ENCODE peak calls at places on chromosome 21, in ten cellular contexts. Q is iPS-NIHi11; L is stimulated activated CD4-positive, alpha-beta T cell treated with anti-CD3 and anti-CD28 coated beads, TNF-alpha, amount 100 ng/mL, for 1 hour; K is activated CD4-positive, CD25-positive, alpha-beta regulatory T cell; A is naive thymus-derived CD8-positive, alpha-beta T cell; T is psoas muscle; U is fibroblast of pulmonary artery; E is head of caudate nucleus; Z is activated CD8-positive, alpha-beta memory T cell treated with anti-CD3 and anti-CD28 coated beads for 24 hours; J is mucosa of gallbladder. G is an unnamed sample.
A peak's percentile ranks its signal among the peaks of the same experiment; 100 is the strongest.

GRCh38 chr21:42571391-42572150 is 57.9 kb downstream of the SLC37A1 start:
- DNase-seq in Q (no peak), L (no peak), K (no peak), A (peak; percentile 7), T (no peak), U (no peak), E (peak; percentile 4), Z (peak; percentile 44), J (no peak), G (no peak)

GRCh38 chr21:41794600-41794999 is 27.7 kb upstream of the RIPK4 start:
- DNase-seq in Q (no peak), L (no peak), K (no peak), A (no peak), T (no peak), U (no peak), E (no peak), Z (no peak), J (no peak), G (no peak)

GRCh38 chr21:44684483-44684882 is 2.5 kb upstream of the KRTAP12-1 start:
- DNase-seq in Q (no peak), L (no peak), K (no peak), A (no peak), T (no peak), U (no peak), E (no peak), Z (no peak), J (no peak), G (no peak)

GRCh38 chr21:44857127-44857892 is 16.2 kb downstream of the PTTG1IP start:
- DNase-seq in Q (no peak), L (no peak), K (no peak), A (no peak), T (no peak), U (no peak), E (no peak), Z (no peak), J (no peak), G (no peak)

GRCh38 chr21:36350282-36350910 is 30.4 kb downstream of the MORC3 start:
- DNase-seq in Q (no peak), L (no peak), K (no peak), A (no peak), T (no peak), U (peak; percentile 72), E (no peak), Z (no peak), J (no peak), G (no peak)

GRCh38 chr21:35057428-35057827 is 8.3 kb upstream of the RUNX1 start:
- DNase-seq in Q (no peak), L (no peak), K (no peak), A (no peak), T (no peak), U (no peak), E (no peak), Z (no peak), J (no peak), G (no peak)

GRCh38 chr21:36478207-36478701 is 1.7 kb downstream of the CLDN14 start:
- DNase-seq in Q (no peak), L (no peak), K (no peak), A (no peak), T (no peak), U (peak; percentile 80), E (no peak), Z (no peak), J (peak; percentile 26), G (no peak)

GRCh38 chr21:16534408-16535099 is 804.8 kb downstream of the USP25 start:
- DNase-seq in Q (no peak), L (no peak), K (no peak), A (no peak), T (peak; percentile 75), U (peak; percentile 98), E (peak; percentile 57), Z (no peak), J (peak; percentile 57), G (peak; percentile 13)

GRCh38 chr21:43923391-43923790 is 58.4 kb downstream of the AGPAT3 start:
- DNase-seq in Q (no peak), L (no peak), K (no peak), A (no peak), T (no peak), U (no peak), E (peak; percentile 46), Z (no peak), J (no peak), G (no peak)

GRCh38 chr21:32413697-32414578 is 1.4 kb downstream of the EVA1C start:
- DNase-seq in Q (no peak), L (no peak), K (no peak), A (no peak), T (peak; percentile 46), U (peak; percentile 76), E (no peak), Z (peak; percentile 63), J (no peak), G (no peak)

GRCh38 chr21:45427331-45428271 is 22.6 kb downstream of the COL18A1 start:
- DNase-seq in Q (peak; percentile 85), L (no peak), K (no peak), A (no peak), T (peak; percentile 79), U (peak; percentile 93), E (no peak), Z (no peak), J (peak; percentile 85), G (no peak)

GRCh38 chr21:46253610-46254124 is 25.1 kb upstream of the LSS start:
- DNase-seq in Q (no peak), L (no peak), K (no peak), A (peak; percentile 59), T (no peak), U (peak; percentile 40), E (no peak), Z (peak; percentile 73), J (no peak), G (no peak)

GRCh38 chr21:34201441-34201838 is 128.1 kb downstream of the MRPS6 start:
- DNase-seq in Q (no peak), L (no peak), K (no peak), A (no peak), T (no peak), U (no peak), E (no peak), Z (no peak), J (no peak), G (no peak)

G was measured in HEK293T.